ENCODE peak calls at places on chromosomes 5 and 9, in seven cellular contexts. D is heart left ventricle, O is fibroblast of lung, A is esophagus squamous epithelium, M is WERI-Rb-1, U is stomach, E is transverse colon. P is an unnamed sample.

GRCh38 chr9:96047741-96048115 is 172.2 kb downstream of the ERCC6L2 start:
- DNase-seq in M (no peak), D (no peak), E (no peak), U (no peak), A (no peak), O (no peak), P (no peak)

GRCh38 chr9:134975253-134975652 is 57.5 kb upstream of the FCN1 start:
- DNase-seq in O (no peak), E (no peak), A (no peak), M (no peak), U (no peak), D (no peak), P (no peak)

GRCh38 chr5:26945881-26946280 is 92.5 kb downstream of the CDH9 start:
- DNase-seq in E (no peak), M (no peak), A (no peak), D (no peak), O (peak), U (no peak), P (no peak)

GRCh38 chr5:179495906-179496455 is 54.4 kb upstream of the RUFY1 start:
- DNase-seq in A (no peak), M (peak), D (no peak), O (no peak), E (no peak), U (no peak), P (no peak)

GRCh38 chr9:98488578-98489312 is 220.0 kb downstream of the GABBR2 start:
- DNase-seq in E (no peak), D (no peak), O (peak), M (no peak), A (no peak), U (no peak), P (no peak)

GRCh38 chr5:36685631-36686147 is 79.3 kb downstream of the SLC1A3 start:
- DNase-seq in A (no peak), O (no peak), D (no peak), E (no peak), U (no peak), M (no peak), P (no peak)

GRCh38 chr9:125432715-125433385 is 171.2 kb downstream of the GAPVD1 start:
- DNase-seq in D (no peak), M (no peak), O (no peak), E (no peak), A (no peak), U (no peak), P (peak)

GRCh38 chr9:114163517-114163924 is 8.2 kb downstream of the COL27A1 start:
- DNase-seq in M (peak), D (peak), O (peak), E (no peak), U (peak), A (no peak), P (peak)

GRCh38 chr5:32027717-32028321 is 146.3 kb downstream of the GOLPH3 start:
- DNase-seq in D (peak), M (no peak), U (no peak), A (no peak), E (peak), O (peak), P (no peak)

GRCh38 chr5:123814796-123815479 is 303.0 kb downstream of the CSNK1G3 start:
- DNase-seq in A (no peak), U (no peak), D (no peak), E (no peak), O (peak), M (no peak), P (no peak)

GRCh38 chr5:38011641-38012188 is 171.9 kb upstream of the GDNF start:
- DNase-seq in D (no peak), O (no peak), M (no peak), U (no peak), A (no peak), E (no peak), P (no peak)

GRCh38 chr9:128550770-128551651 is 1.4 kb upstream of the SPTAN1 start:
- DNase-seq in D (peak), O (peak), M (peak), U (no peak), A (no peak), E (no peak), P (no peak)

GRCh38 chr5:168886153-168886552 is 307.0 kb upstream of the PANK3 start:
- DNase-seq in O (no peak), U (no peak), A (no peak), E (no peak), M (no peak), D (peak), P (no peak)

GRCh38 chr5:67310169-67310568 is 113.6 kb upstream of the CD180 start:
- DNase-seq in M (no peak), U (no peak), D (no peak), E (no peak), A (no peak), O (no peak), P (no peak)

GRCh38 chr5:107418902-107419301 is 251.8 kb downstream of the EFNA5 start:
- DNase-seq in U (no peak), M (no peak), D (no peak), E (no peak), A (no peak), O (no peak), P (no peak)

GRCh38 chr9:136234597-136234996 is 11.0 kb downstream of the QSOX2 start:
- DNase-seq in A (no peak), D (no peak), E (no peak), M (no peak), O (no peak), U (no peak), P (no peak)

GRCh38 chr5:115423541-115423940 is 121.0 kb downstream of the FEM1C start:
- DNase-seq in E (peak), D (peak), A (no peak), M (peak), U (peak), O (no peak), P (no peak)

GRCh38 chr9:37969130-37969529 is 65.2 kb upstream of the SLC25A51 start:
- DNase-seq in D (peak), U (peak), A (no peak), O (peak), E (peak), M (no peak), P (peak)

GRCh38 chr5:157361865-157362465 is 96.0 kb downstream of the CYFIP2 start:
- DNase-seq in U (no peak), M (no peak), O (peak), E (no peak), A (no peak), D (no peak), P (no peak)

GRCh38 chr5:92163906-92164305 is 780.8 kb upstream of the ARRDC3 start:
- DNase-seq in D (no peak), A (no peak), M (no peak), U (no peak), O (no peak), E (no peak), P (no peak)

GRCh38 chr5:120207139-120207538 is 257.0 kb upstream of the PRR16 start:
- DNase-seq in O (no peak), U (no peak), E (no peak), D (no peak), M (no peak), A (no peak), P (no peak)

GRCh38 chr9:95100071-95100627 is 217.4 kb downstream of the FANCC start:
- DNase-seq in O (peak), A (no peak), U (no peak), D (no peak), E (no peak), M (no peak), P (no peak)

GRCh38 chr5:171966964-171967363 is 39.5 kb downstream of the FBXW11 start:
- DNase-seq in D (no peak), A (no peak), O (no peak), M (no peak), E (no peak), U (no peak), P (no peak)

GRCh38 chr5:172110921-172111873 is 76.8 kb downstream of the STK10 start:
- DNase-seq in D (peak), O (peak), U (peak), A (peak), M (no peak), E (peak), P (peak)

GRCh38 chr5:169149317-169149716 is 151.6 kb downstream of the SLIT3 start:
- DNase-seq in M (no peak), D (no peak), A (no peak), U (no peak), O (no peak), E (no peak), P (no peak)

GRCh38 chr9:87872079-87872624 is 10.5 kb upstream of the SPATA31E1 start:
- DNase-seq in O (peak), U (no peak), E (no peak), M (peak), A (no peak), D (no peak), P (no peak)

GRCh38 chr9:87393706-87394255 is 103.9 kb upstream of the DAPK1 start:
- DNase-seq in O (no peak), A (no peak), D (no peak), E (no peak), M (no peak), U (no peak), P (no peak)

GRCh38 chr5:50886657-50887056 is 220.2 kb downstream of the PARP8 start:
- DNase-seq in A (no peak), D (no peak), M (no peak), O (no peak), U (no peak), E (no peak), P (no peak)

GRCh38 chr5:123134653-123135181 is 45.7 kb downstream of the PRDM6 start:
- DNase-seq in U (no peak), O (no peak), E (no peak), D (no peak), M (no peak), A (no peak), P (no peak)

DNA sequence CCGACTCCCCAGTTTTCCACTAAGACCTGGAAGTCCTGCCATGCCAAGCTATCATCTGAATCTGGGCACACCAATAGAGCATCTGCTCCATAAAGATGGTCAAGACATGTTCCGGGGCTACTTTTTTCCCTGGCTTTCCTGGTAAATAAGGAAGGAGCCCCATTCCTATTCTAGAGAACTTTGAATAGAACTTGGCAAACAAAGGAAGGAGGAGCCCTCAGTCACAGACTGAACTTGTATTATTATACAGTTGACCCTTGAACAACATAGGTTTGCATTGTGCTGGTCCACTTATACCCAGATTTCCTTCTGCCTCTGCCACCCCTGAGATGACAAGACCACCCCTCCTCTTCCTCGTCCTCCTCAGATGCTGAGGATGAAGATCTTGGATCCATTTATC is 182.9 kb downstream of the CCDC192 start:
- DNase-seq in E (peak), M (no peak), A (no peak), O (no peak), D (no peak), U (no peak), P (no peak)
- H3K27ac ChIP-seq in E (peak), M (no peak), A (no peak), O (no peak), D (no peak), U (peak), P (no peak)

DNA sequence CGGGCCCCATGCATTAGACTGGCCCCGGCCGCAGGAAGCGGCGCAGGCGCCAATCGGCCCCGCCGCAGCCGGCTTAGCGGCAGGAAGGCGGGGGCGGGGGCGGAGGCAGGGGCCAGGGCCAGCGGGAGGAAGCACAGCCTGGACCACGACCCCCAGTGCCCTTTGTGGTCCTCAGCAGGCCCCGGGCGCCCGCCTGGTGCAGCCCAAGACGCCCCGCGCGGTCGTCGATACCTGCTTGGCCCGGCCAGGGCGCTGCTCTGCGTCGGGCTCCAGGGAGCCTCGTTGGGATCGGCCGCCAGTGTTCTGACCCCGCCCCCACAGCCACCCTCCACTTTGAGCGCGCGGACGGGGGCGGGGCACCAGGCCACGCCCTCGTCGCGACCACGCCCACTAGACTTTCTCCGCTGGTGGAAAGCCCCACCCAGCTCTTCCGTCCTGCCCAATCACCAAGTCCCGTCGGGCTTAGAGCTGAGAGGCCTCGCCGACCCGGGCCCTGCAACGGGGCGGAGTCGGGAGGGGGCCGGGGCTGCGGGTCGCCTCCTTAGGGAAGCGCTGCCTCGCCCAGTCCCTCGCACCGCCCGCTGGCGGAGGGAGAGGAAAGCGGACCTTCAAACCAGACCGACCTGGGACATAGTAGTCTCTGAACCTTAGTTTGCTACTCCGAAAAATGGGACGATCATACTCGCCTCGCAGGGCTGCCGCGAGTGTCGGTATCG is at the start of gene PDLIM7:
- DNase-seq in O (peak), A (peak), D (peak), U (peak), M (peak), E (peak), P (peak)
- TF ChIP-seq CTCF in O (no peak), A (no peak), D (no peak), U (peak), M (no peak), E (peak), P (no peak)

GRCh38 chr9:130330202-130330601 is 64.6 kb downstream of the HMCN2 start:
- DNase-seq in O (no peak), E (no peak), M (peak), D (no peak), U (no peak), A (no peak), P (peak)

GRCh38 chr9:130332384-130332926 is 66.9 kb downstream of the HMCN2 start:
- DNase-seq in M (no peak), O (no peak), U (no peak), A (no peak), E (no peak), D (no peak), P (no peak)

GRCh38 chr9:130331061-130331460 is 65.5 kb downstream of the HMCN2 start:
- DNase-seq in A (no peak), M (no peak), E (no peak), D (no peak), O (no peak), U (no peak), P (no peak)

GRCh38 chr9:130333041-130334040 is 67.8 kb downstream of the HMCN2 start:
- DNase-seq in A (no peak), U (no peak), D (no peak), O (no peak), M (peak), E (no peak), P (no peak)

DNA sequence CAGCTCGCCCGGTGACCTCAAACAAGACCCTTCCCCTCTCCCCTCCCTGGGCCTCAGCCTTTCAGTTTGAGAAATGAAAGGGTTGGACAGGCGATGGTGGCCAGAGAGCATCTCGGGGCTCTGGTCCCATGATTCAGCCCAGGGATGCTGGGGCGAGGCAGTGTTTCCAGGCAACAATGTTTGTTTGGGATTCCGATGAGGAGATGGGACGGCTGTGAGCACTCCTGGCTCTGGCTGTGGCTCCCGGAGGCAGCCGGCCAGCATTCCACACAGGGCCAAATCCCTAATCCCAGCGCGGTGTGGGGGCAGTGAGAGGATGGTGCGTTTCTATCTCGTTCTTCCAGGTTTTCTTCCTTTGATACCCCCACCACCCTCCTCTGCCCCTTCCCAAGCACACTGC is 66.0 kb downstream of the HMCN2 start:
- DNase-seq in O (peak), A (no peak), D (peak), U (peak), M (peak), E (peak), P (no peak)
- H3K27ac ChIP-seq in O (no peak), A (peak), D (peak), U (peak), M (peak), E (peak), P (no peak)

DNA sequence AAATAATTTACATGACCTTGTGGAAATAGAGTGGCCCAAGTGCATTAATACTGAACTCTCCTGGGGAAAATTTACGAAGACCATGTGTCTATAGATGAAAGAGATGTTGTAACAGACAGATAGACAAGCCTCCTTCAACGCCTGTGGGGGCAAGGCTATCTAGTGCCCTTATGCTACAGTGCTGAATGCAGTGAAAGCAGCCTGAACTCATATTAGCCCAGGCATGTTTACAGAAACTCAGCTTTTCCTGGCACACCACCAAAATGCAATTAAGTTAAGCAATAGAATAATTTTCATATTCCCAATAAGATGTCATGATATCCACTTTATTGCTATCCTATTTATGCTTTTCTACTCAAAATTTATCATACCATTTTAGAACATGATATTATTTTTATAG is 277.0 kb downstream of the DIRAS2 start:
- DNase-seq in O (no peak), M (no peak), D (no peak), A (no peak), U (no peak), E (no peak), P (no peak)
- TF ChIP-seq CTCF in O (no peak), M (no peak), D (no peak), A (no peak), U (no peak), E (no peak), P (no peak)

GRCh38 chr5:95668728-95669127 is 14.1 kb downstream of the SPATA9 start:
- DNase-seq in M (no peak), U (no peak), E (no peak), A (no peak), O (peak), D (no peak), P (no peak)

GRCh38 chr5:95667219-95667618 is 15.6 kb downstream of the SPATA9 start:
- DNase-seq in O (no peak), A (no peak), E (no peak), U (no peak), M (no peak), D (no peak), P (no peak)

GRCh38 chr5:95668216-95668615 is 14.6 kb downstream of the SPATA9 start:
- DNase-seq in A (no peak), E (no peak), O (peak), D (no peak), M (no peak), U (no peak), P (no peak)

GRCh38 chr5:95669540-95669939 is 13.3 kb downstream of the SPATA9 start:
- DNase-seq in A (no peak), O (peak), D (peak), M (peak), U (peak), E (peak), P (peak)

DNA sequence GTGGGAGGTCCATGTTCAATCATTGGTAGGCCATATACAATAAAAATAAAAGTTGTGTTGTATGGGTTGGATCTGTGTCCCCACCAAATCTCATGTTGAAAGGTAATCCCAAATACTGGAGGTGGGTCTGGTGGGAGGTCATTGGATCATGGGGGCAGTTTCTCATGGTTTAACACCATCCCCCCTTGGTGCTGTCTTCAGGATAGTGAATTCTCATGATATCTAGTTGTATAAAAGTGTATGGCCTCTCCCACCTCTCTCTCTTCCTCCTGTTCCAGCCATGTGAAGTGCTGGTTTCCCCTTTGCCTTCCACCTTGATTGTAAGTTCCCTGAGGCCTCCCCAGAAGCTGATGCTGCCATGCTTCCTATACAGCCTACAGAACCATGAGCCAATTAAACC is 15.1 kb downstream of the SPATA9 start:
- DNase-seq in E (no peak), A (no peak), U (no peak), O (no peak), D (no peak), M (no peak), P (no peak)
- H3K27ac ChIP-seq in E (no peak), A (no peak), U (no peak), O (no peak), D (no peak), M (no peak), P (no peak)